ENCODE peak calls at places on chromosomes 5 and 9, in four cellular contexts. S, B, K and A are unnamed samples.

GRCh38 chr9:96856363-96857286 is 2.3 kb upstream of the ZNF782 start:
- DNase-seq in S (no peak), B (peak; percentile 88), K (peak; percentile 77), A (no peak)

GRCh38 chr9:133700861-133701320 is 37.3 kb downstream of the SARDH start:
- DNase-seq in S (no peak), B (peak; percentile 55), K (no peak), A (no peak)

GRCh38 chr9:14179449-14179848 is 134.5 kb downstream of the NFIB start:
- DNase-seq in S (no peak), B (no peak), K (peak; percentile 56), A (no peak)

GRCh38 chr9:95506438-95506691 is 10.4 kb downstream of the PTCH1 start:
- DNase-seq in S (no peak), B (no peak), K (peak; percentile 45), A (no peak)

GRCh38 chr5:87756951-87757350 is 344.2 kb upstream of the CCNH start:
- DNase-seq in S (no peak), B (no peak), K (no peak), A (no peak)

GRCh38 chr9:76438841-76439588 is 20.0 kb upstream of the GCNT1 start:
- DNase-seq in S (no peak), B (no peak), K (no peak), A (no peak)

GRCh38 chr9:88681434-88681833 is 146.5 kb downstream of the NXNL2 start:
- DNase-seq in S (no peak), B (no peak), K (no peak), A (no peak)

GRCh38 chr5:83450840-83451239 is 20.7 kb upstream of the VCAN start:
- DNase-seq in S (no peak), B (no peak), K (no peak), A (no peak)

GRCh38 chr5:39117401-39117800 is 43.2 kb upstream of the RICTOR start:
- DNase-seq in S (no peak), B (no peak), K (no peak), A (no peak)

GRCh38 chr5:128464596-128464995 is 73.4 kb downstream of the FBN2 start:
- DNase-seq in S (no peak), B (peak; percentile 64), K (no peak), A (no peak)

GRCh38 chr9:70814597-70814996 is 306.8 kb downstream of the TRPM3 start:
- DNase-seq in S (no peak), B (no peak), K (no peak), A (no peak)

GRCh38 chr5:156191547-156191946 is 135.4 kb upstream of the SGCD start:
- DNase-seq in S (no peak), B (no peak), K (no peak), A (no peak)

GRCh38 chr5:173258466-173258865 is 23.5 kb upstream of the NKX2-5 start:
- DNase-seq in S (no peak), B (no peak), K (no peak), A (no peak)

GRCh38 chr9:95499101-95499676 is 17.6 kb downstream of the PTCH1 start:
- DNase-seq in S (no peak), B (no peak), K (no peak), A (no peak)

GRCh38 chr5:54062958-54063357 is 247.4 kb downstream of the ARL15 start:
- DNase-seq in S (no peak), B (no peak), K (no peak), A (no peak)

GRCh38 chr9:34499101-34499500 is 23.7 kb downstream of the ENHO start:
- DNase-seq in S (no peak), B (no peak), K (no peak), A (no peak)

GRCh38 chr5:154513669-154514084 is 35.6 kb upstream of the HAND1 start:
- DNase-seq in S (no peak), B (no peak), K (no peak), A (no peak)

GRCh38 chr9:34343605-34344004 is 14.2 kb downstream of the NUDT2 start:
- DNase-seq in S (no peak), B (no peak), K (no peak), A (no peak)

GRCh38 chr5:60797482-60798153 is 46.5 kb downstream of the ELOVL7 start:
- DNase-seq in S (no peak), B (no peak), K (no peak), A (no peak)

GRCh38 chr5:100827481-100827889 is 75.6 kb downstream of the ST8SIA4 start:
- DNase-seq in S (no peak), B (no peak), K (peak; percentile 42), A (no peak)

GRCh38 chr9:20783057-20784038 is 99.3 kb downstream of the FOCAD start:
- DNase-seq in S (no peak), B (no peak), K (no peak), A (no peak)

GRCh38 chr5:131417240-131417869 is 153.5 kb downstream of the CDC42SE2 start:
- DNase-seq in S (no peak), B (peak; percentile 90), K (peak; percentile 85), A (peak; percentile 70)

GRCh38 chr5:30808996-30809395 is 384.5 kb upstream of the CDH6 start:
- DNase-seq in S (no peak), B (no peak), K (no peak), A (no peak)

GRCh38 chr5:147522435-147522834 is 12.6 kb upstream of the DPYSL3 start:
- DNase-seq in S (no peak), B (no peak), K (no peak), A (no peak)

GRCh38 chr5:163967273-163967672 is 461.9 kb downstream of the MAT2B start:
- DNase-seq in S (no peak), B (no peak), K (no peak), A (no peak)

GRCh38 chr5:69527128-69527745 is 32.8 kb upstream of the GTF2H2C start:
- DNase-seq in S (no peak), B (no peak), K (no peak), A (no peak)

GRCh38 chr5:141524604-141525597 is 36.0 kb downstream of the PCDHGC5 start:
- DNase-seq in S (no peak), B (peak; percentile 90), K (peak; percentile 88), A (peak; percentile 66)

GRCh38 chr9:101693937-101694336 is 44.5 kb downstream of the GRIN3A start:
- DNase-seq in S (no peak), B (no peak), K (no peak), A (no peak)

DNA sequence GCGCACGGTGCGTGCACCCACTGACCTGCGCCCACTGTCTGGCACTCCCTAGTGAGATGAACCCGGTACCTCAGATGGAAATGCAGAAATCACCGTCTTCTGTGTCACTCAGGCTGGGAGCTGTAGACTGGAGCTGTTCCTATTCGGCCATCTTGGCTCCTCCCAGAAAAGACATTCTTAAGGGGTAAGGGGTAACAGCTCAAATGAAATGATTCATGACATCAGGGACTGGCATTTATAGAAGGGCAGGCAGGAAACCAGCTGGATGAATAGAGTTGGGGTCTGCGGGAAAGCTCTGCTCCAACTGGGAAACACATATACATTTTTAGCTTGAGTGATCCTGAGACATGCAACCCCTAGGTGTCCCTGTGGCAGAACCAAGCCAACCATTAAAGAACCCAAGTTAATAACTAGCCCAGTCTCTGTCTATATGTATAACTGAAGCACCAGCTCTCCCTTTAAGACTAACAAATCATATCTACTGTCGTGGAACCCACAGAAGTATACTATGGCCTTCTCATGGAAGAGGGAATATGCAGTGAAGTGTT is 119.3 kb downstream of the LMNB1 start:
- DNase-seq in S (no peak), B (no peak), K (no peak), A (no peak)
- TF ChIP-seq CTCF in S (no peak), B (no peak), K (no peak), A (no peak)

GRCh38 chr5:150468206-150468605 is 18.7 kb upstream of the RPS14 start:
- DNase-seq in S (no peak), B (no peak), K (no peak), A (no peak)

GRCh38 chr5:150479416-150479815 is 28.5 kb upstream of the NDST1 start:
- DNase-seq in S (no peak), B (no peak), K (no peak), A (no peak)

GRCh38 chr5:150469718-150470470 is 20.4 kb upstream of the RPS14 start:
- DNase-seq in S (no peak), B (no peak), K (no peak), A (no peak)

GRCh38 chr5:150473673-150474358 is 24.3 kb upstream of the RPS14 start:
- DNase-seq in S (no peak), B (no peak), K (no peak), A (no peak)
- TF ChIP-seq CTCF in S (no peak), B (no peak), K (no peak), A (no peak)

DNA sequence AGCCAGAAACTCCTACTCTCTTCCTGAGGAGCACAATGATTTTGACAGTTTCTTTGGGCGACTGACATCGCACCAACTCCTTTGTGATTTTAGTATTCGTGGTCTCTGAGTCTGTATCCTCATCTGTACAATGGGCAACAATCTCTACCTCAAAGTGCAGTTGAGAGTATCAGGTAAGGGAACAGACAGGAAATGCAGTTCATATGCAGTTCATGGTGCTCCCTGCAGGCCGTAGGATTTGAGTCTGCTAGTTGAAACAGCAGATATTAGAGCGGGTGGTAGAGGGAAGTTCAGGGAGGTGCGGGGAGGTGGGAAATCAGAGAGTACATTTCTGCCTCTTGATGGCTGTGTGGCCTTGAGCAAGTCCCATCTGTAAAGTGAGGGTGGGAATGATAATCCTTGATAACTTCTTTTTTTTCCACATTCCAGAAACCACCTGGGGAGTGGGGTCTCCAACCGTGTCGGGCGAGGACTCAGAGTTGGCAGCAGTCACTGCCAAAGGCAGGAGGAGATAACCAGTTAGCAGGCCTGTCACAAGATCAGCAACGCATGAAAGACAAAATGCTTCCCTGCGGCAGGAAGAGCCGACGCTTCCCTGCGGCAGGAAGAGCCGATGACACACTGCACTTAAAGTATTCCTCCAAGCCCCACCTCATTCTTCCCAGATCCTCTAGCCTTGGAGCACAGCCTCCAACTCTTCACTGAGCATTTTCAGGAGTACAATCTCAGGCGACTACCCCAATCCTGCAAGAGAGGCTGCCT is 6.0 kb upstream of the NEK6 start:
- DNase-seq in S (no peak), B (no peak), K (no peak), A (no peak)
- TF ChIP-seq CTCF in S (no peak), B (no peak), K (no peak), A (no peak)

GRCh38 chr5:98121036-98121936 is 652.2 kb upstream of the RGMB start:
- DNase-seq in S (no peak), B (no peak), K (no peak), A (no peak)
- TF ChIP-seq CTCF in S (no peak), B (no peak), K (no peak), A (no peak)

GRCh38 chr5:77015938-77016569 is 14.2 kb upstream of the AGGF1 start:
- DNase-seq in S (no peak), B (no peak), K (no peak), A (no peak)
- TF ChIP-seq CTCF in S (no peak), B (peak; percentile 15), K (no peak), A (no peak)

GRCh38 chr9:105127863-105128220 is 116.6 kb upstream of the SLC44A1 start:
- DNase-seq in S (no peak), B (no peak), K (peak; percentile 22), A (no peak)
- TF ChIP-seq CTCF in S (no peak), B (no peak), K (no peak), A (no peak)

GRCh38 chr5:138527170-138527569 is 15.9 kb downstream of the ETF1 start:
- DNase-seq in S (no peak), B (no peak), K (no peak), A (no peak)
- TF ChIP-seq CTCF in S (no peak), B (no peak), K (no peak), A (no peak)